ENCODE peak calls at places on chromosome 16, in four cellular contexts. K, A, M and X are unnamed samples.
A peak's percentile ranks its signal among the peaks of the same experiment; 100 is the strongest.

GRCh38 chr16:30187971-30188561 is 4.7 kb downstream of the CORO1A start:
- DNase-seq in K (no peak), M (no peak), A (no peak), X (no peak)

GRCh38 chr16:58217341-58217925 is 19.5 kb upstream of the CSNK2A2 start:
- DNase-seq in M (no peak), K (no peak), A (no peak), X (no peak)

GRCh38 chr16:47197536-47198179 is 53.9 kb upstream of the NETO2 start:
- DNase-seq in M (peak; percentile 3), K (no peak), A (no peak), X (no peak)

GRCh38 chr16:52141871-52142270 is 405.1 kb downstream of the TOX3 start:
- DNase-seq in K (no peak), A (no peak), M (no peak), X (no peak)

GRCh38 chr16:72561-73537 is at the start of gene RHBDF1:
- DNase-seq in K (peak; percentile 74), A (no peak), M (no peak), X (no peak)

GRCh38 chr16:57265850-57266530 is 18.5 kb downstream of the PLLP start:
- DNase-seq in K (peak; percentile 72), M (no peak), A (no peak), X (peak; percentile 82)

GRCh38 chr16:8868272-8869211 is at the start of gene CARHSP1:
- DNase-seq in A (peak; percentile 57), K (peak; percentile 92), M (peak; percentile 68), X (peak; percentile 81)

GRCh38 chr16:50297301-50298074 is 31.1 kb downstream of the ADCY7 start:
- DNase-seq in A (no peak), K (no peak), M (no peak), X (peak; percentile 80)

GRCh38 chr16:70715860-70716357 is 30.1 kb upstream of the MTSS2 start:
- DNase-seq in M (no peak), K (no peak), A (no peak), X (no peak)

GRCh38 chr16:2761886-2762583 is 9.6 kb downstream of the SRRM2 start:
- DNase-seq in A (no peak), K (no peak), M (no peak), X (no peak)
- TF ChIP-seq POLR2A in A (no peak), K (no peak), M (no peak), X (no peak)

GRCh38 chr16:81616321-81617020 is 162.6 kb upstream of the PLCG2 start:
- DNase-seq in M (no peak), A (peak; percentile 16), K (peak; percentile 14), X (no peak)
- TF ChIP-seq POLR2A in M (no peak), A (no peak), K (no peak), X (no peak)

GRCh38 chr16:85611455-85612190 is 1.5 kb upstream of the GSE1 start:
- DNase-seq in K (peak; percentile 78), A (no peak), M (peak; percentile 79), X (peak; percentile 62)
- TF ChIP-seq POLR2A in K (peak; percentile 31), A (no peak), M (peak; percentile 81), X (no peak)

DNA sequence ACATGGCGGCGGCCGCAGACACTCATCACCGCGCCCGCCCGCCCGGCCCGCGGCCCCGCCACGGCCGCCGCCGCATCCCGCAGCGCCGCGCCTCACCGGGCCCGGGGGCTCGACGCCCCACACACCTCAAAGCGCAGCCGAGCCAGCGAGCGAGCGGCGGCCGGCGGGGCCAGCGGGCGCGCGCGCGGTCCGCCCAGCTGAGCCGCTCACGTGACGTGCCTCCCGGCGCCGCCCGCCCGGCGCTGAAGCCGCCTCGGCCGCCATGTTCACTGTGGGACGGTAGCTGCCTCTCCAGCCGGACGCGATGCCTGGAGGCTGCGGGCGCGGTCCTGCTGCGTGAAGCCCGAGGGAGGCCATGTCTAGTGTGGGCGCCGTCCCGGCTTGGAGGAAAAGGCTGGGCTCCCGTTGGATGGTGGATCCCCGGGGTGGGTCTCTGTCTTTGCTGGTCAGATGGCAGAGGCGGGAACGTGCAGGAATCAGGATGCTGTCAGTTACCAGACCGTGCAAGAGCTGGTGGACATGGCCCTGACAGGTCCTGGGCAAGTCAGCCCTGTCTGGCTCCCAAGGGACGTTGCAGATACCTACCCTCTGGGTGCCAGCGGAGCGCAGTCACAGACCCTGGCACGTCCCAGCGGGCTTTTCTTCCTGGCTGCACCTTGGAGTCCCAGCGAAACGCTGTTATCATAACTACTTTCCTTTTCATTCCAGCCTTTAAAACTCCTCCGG is at the start of gene USP31:
- DNase-seq in M (peak; percentile 93), A (peak; percentile 37), K (peak; percentile 95), X (peak; percentile 93)
- TF ChIP-seq POLR2A in M (peak; percentile 77), A (no peak), K (peak; percentile 36), X (no peak)

GRCh38 chr16:84260766-84261165 is 21.0 kb upstream of the KCNG4 start:
- DNase-seq in A (no peak), K (no peak), M (no peak), X (no peak)
- TF ChIP-seq POLR2A in A (no peak), K (no peak), M (no peak), X (no peak)

GRCh38 chr16:2535644-2536021 is 2.2 kb upstream of the PDPK1 start:
- DNase-seq in A (no peak), M (peak; percentile 14), K (no peak), X (peak; percentile 89)

GRCh38 chr16:2533912-2534311 is 2.7 kb upstream of the CEMP1 start:
- DNase-seq in A (no peak), M (no peak), K (no peak), X (no peak)

GRCh38 chr16:2531696-2532493 is 687 bp upstream of the CEMP1 start:
- DNase-seq in M (peak; percentile 98), A (peak; percentile 94), K (peak; percentile 99), X (peak; percentile 98)

GRCh38 chr16:2532494-2533141 is 1.4 kb upstream of the CEMP1 start:
- DNase-seq in K (peak; percentile 73), M (peak; percentile 47), A (no peak), X (peak; percentile 85)

DNA sequence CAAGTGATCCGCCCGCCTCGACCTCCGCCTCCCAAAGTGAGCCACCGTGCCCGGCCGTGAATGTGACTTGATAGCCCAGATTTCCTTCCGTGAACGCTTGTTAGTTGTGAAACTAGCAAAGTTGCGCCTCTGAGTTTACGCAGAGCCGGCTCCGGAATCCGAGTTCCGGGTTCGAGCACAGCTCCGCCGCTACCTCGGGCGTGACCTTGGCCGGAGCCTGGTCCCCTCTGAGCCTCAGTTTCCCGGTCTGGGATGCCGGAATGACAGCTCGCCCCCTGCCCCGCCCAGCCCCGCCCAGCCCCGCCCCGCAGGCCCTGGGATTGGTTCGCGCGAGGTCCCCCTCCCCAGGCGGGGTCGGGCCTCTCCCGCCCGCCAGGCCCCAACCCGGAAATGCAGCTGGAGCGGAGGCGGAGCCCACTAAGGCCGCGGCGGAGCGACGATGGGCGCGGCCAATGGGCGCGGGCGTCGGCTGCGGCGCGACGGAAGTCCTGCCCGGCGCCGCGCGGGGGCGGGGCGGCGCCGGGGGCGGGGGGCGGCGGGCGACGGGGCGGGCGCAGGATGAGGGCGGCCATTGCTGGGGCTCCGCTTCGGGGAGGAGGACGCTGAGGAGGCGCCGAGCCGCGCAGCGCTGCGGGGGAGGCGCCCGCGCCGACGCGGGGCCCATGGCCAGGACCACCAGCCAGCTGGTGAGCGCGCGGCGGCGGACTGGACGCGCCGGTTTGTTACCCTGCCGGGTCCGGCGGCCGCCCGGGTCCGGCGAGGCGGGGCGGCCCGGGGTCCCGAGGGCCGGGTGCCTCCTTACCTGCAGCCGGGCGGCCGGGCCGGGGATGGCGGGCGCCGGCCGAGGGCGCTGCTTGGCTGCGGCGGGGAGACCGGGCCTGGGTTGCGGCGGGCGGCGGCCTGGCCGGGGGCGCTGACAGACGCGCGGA is at the start of gene PDPK1:
- DNase-seq in M (peak; percentile 90), K (peak; percentile 97), A (no peak), X (peak; percentile 91)
- TF ChIP-seq POLR2A in M (peak; percentile 78), K (no peak), A (no peak), X (no peak)

DNA sequence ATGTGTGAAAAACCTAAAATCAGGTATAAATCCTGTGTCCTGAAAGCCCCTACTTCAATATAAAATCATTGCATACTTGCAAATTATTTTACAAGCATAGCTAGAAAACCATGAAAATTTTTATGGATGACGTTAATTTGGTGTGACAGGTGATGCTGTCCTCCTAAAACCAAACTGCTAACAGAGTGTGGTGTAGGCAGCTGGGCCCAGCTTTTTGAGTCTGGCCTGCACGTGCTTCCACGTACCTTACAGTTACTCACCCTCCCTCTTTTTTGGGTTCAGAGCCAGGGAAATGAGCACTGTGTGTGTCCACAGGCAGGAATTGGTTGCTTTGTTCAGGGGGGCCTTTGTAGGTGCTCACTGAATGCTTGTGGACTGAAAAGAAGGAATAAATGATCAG is 36.4 kb downstream of the CLEC16A start:
- DNase-seq in M (no peak), K (no peak), A (no peak), X (no peak)
- TF ChIP-seq POLR2A in M (no peak), K (no peak), A (no peak), X (no peak)